ENCODE peak calls at places on chromosomes 11 and 22, in ten cellular contexts. O is hippocampal formation, W is HCT116, I is activated B cell treated with CpG ODN at 0.5 μM for 24 hours, V is fibroblast of pulmonary artery, B is mammary epithelial cell, Y is NCI-H2171 treated with DMSO at 0.1 percent for 48 hours, M is glutamatergic neuron, A is foreskin fibroblast, Z is NT2/D1. F is an unnamed sample.

GRCh38 chr22:19488884-19489843 is 9.4 kb downstream of the CDC45 start:
- DNase-seq in W (no peak), Z (no peak), A (no peak), M (no peak), O (no peak), V (peak), Y (peak), B (no peak), I (no peak), F (peak)

GRCh38 chr11:707817-708420 is 1.9 kb downstream of the EPS8L2 start:
- DNase-seq in Y (no peak), M (no peak), I (no peak), W (no peak), B (peak), Z (no peak), O (no peak), A (no peak), V (no peak), F (no peak)

GRCh38 chr11:66126064-66126463 is 56.0 kb downstream of the PACS1 start:
- DNase-seq in Y (no peak), B (peak), W (no peak), M (no peak), O (no peak), V (no peak), A (no peak), I (no peak), Z (no peak), F (no peak)

GRCh38 chr22:47333625-47334024 is 571.2 kb downstream of the TBC1D22A start:
- DNase-seq in B (peak), M (no peak), O (no peak), V (peak), A (peak), W (peak), Y (peak), I (no peak), Z (no peak), F (peak)

GRCh38 chr11:114395776-114396175 is 4.5 kb downstream of the C11orf71 start:
- DNase-seq in W (peak), Z (no peak), B (peak), A (no peak), V (no peak), M (no peak), I (no peak), Y (peak), O (no peak), F (no peak)

GRCh38 chr11:133753150-133753549 is 92.2 kb downstream of the SPATA19 start:
- DNase-seq in M (no peak), O (no peak), B (no peak), Z (no peak), A (no peak), I (no peak), Y (peak), W (no peak), V (no peak), F (no peak)

GRCh38 chr11:27451528-27451927 is 21.1 kb downstream of the LGR4 start:
- DNase-seq in Y (no peak), O (no peak), M (no peak), V (no peak), I (no peak), W (no peak), B (no peak), A (no peak), Z (no peak), F (no peak)

GRCh38 chr11:1756024-1756561 is 5.7 kb upstream of the IFITM10 start:
- DNase-seq in B (no peak), Y (no peak), O (no peak), A (no peak), V (no peak), Z (no peak), W (no peak), I (no peak), M (no peak), F (no peak)

GRCh38 chr11:120091701-120092100 is 46.2 kb downstream of the TRIM29 start:
- DNase-seq in O (no peak), V (no peak), I (no peak), B (no peak), A (no peak), Y (no peak), M (no peak), Z (no peak), W (no peak), F (no peak)

GRCh38 chr11:9574806-9575530 is 1.5 kb downstream of the WEE1 start:
- DNase-seq in B (peak), I (peak), Y (peak), M (peak), O (no peak), A (peak), W (peak), V (peak), Z (peak), F (peak)

GRCh38 chr22:23397618-23398567 is 182.2 kb downstream of the IGLL1 start:
- DNase-seq in B (no peak), I (no peak), A (no peak), O (no peak), Z (no peak), Y (no peak), M (no peak), W (no peak), V (no peak), F (no peak)

GRCh38 chr11:73956876-73957653 is 6.2 kb downstream of the DNAJB13 start:
- DNase-seq in O (no peak), V (no peak), W (no peak), Y (no peak), M (peak), Z (no peak), A (no peak), I (no peak), B (no peak), F (no peak)

GRCh38 chr11:116061322-116061721 is 557.1 kb upstream of the CADM1 start:
- DNase-seq in B (no peak), M (no peak), W (no peak), V (no peak), Z (no peak), I (no peak), O (no peak), Y (no peak), A (no peak), F (no peak)

GRCh38 chr11:66316849-66317251 is at the start of gene CD248:
- DNase-seq in I (no peak), W (no peak), M (peak), Y (no peak), A (peak), B (no peak), V (peak), O (no peak), Z (no peak), F (peak)

GRCh38 chr22:26892401-26893033 is 235.1 kb downstream of the MIAT start:
- DNase-seq in B (peak), W (no peak), A (no peak), Y (peak), M (no peak), Z (no peak), I (no peak), V (no peak), O (no peak), F (no peak)

GRCh38 chr11:20668844-20669832 is at the start of gene NELL1:
- DNase-seq in W (no peak), V (no peak), Z (no peak), I (no peak), B (peak), O (no peak), Y (no peak), M (peak), A (no peak), F (peak)

GRCh38 chr22:37334461-37334858 is 52.2 kb downstream of the CYTH4 start:
- DNase-seq in M (peak), W (no peak), O (no peak), Y (peak), A (no peak), V (no peak), B (no peak), Z (no peak), I (no peak), F (no peak)

GRCh38 chr11:62266558-62266957 is 3.4 kb upstream of the SCGB2A2 start:
- DNase-seq in Y (no peak), V (peak), M (no peak), I (no peak), B (no peak), O (no peak), W (no peak), Z (no peak), A (peak), F (no peak)

GRCh38 chr11:99142237-99142636 is 121.5 kb downstream of the CNTN5 start:
- DNase-seq in V (no peak), Y (no peak), B (no peak), O (no peak), A (no peak), I (no peak), Z (no peak), W (no peak), M (no peak), F (no peak)

GRCh38 chr22:37926358-37926757 is 20.3 kb downstream of the MICALL1 start:
- DNase-seq in Z (no peak), A (no peak), V (no peak), M (no peak), W (no peak), I (no peak), Y (no peak), O (no peak), B (no peak), F (no peak)

GRCh38 chr11:61144511-61145179 is 16.6 kb downstream of the VPS37C start:
- DNase-seq in M (no peak), A (no peak), O (no peak), V (no peak), Y (no peak), W (no peak), B (no peak), I (no peak), Z (no peak), F (no peak)

GRCh38 chr11:111365722-111366559 is 13.1 kb downstream of the POU2AF1 start:
- DNase-seq in Y (no peak), A (no peak), Z (no peak), B (no peak), V (no peak), M (no peak), I (no peak), W (no peak), O (no peak), F (no peak)

GRCh38 chr11:95977534-95978174 is 53.7 kb upstream of the MTMR2 start:
- DNase-seq in M (no peak), B (peak), W (no peak), A (peak), V (peak), Z (no peak), I (no peak), O (no peak), Y (no peak), F (no peak)

GRCh38 chr11:12154871-12155668 is 44.7 kb downstream of the MICAL2 start:
- DNase-seq in Z (no peak), A (no peak), W (no peak), M (no peak), I (no peak), Y (no peak), B (no peak), O (no peak), V (no peak), F (no peak)

GRCh38 chr11:33724644-33725035 is 11.6 kb downstream of the CD59 start:
- DNase-seq in M (no peak), A (no peak), B (no peak), Y (no peak), O (peak), I (no peak), V (peak), Z (no peak), W (no peak), F (no peak)

GRCh38 chr11:77381749-77382693 is 80.5 kb upstream of the GDPD4 start:
- DNase-seq in O (no peak), A (peak), Z (no peak), M (no peak), V (peak), B (no peak), W (no peak), Y (peak), I (no peak), F (peak)

GRCh38 chr11:121692236-121692635 is 239.5 kb upstream of the SORL1-AS1 start:
- DNase-seq in Z (no peak), M (no peak), W (no peak), Y (no peak), V (no peak), O (no peak), I (no peak), B (no peak), A (no peak), F (no peak)

GRCh38 chr22:35620624-35621245 is 3.6 kb upstream of the MB start:
- DNase-seq in W (no peak), I (no peak), A (no peak), V (peak), M (no peak), B (no peak), O (no peak), Z (no peak), Y (peak), F (no peak)

GRCh38 chr11:65899356-65900124 is 648 bp downstream of the FOSL1 start:
- DNase-seq in A (peak), Z (no peak), V (peak), I (peak), B (no peak), M (no peak), O (no peak), Y (no peak), W (no peak), F (peak)

GRCh38 chr22:42368379-42369249 is 63.6 kb downstream of the NFAM1 start:
- DNase-seq in M (peak), Z (no peak), I (no peak), Y (peak), W (no peak), V (no peak), O (no peak), A (no peak), B (no peak), F (no peak)

F was measured in AG08396.